ENCODE peak calls at places on chromosomes 3 and 15, in five cellular contexts. N is HL-60, P is HFF-Myc, J is neural progenitor cell, Q is heart left ventricle. Y is an unnamed sample.

GRCh38 chr15:28960979-28961378 is 75.2 kb downstream of the APBA2 start:
- DNase-seq in N (no peak), P (peak; percentile 67), J (no peak), Q (no peak), Y (no peak)

GRCh38 chr15:92883643-92884458 is 16.3 kb upstream of the CHD2 start:
- DNase-seq in N (no peak), P (no peak), J (no peak), Q (no peak), Y (no peak)

GRCh38 chr3:57556459-57557087 is 499 bp downstream of the PDE12 start:
- DNase-seq in N (peak; percentile 25), P (no peak), J (no peak), Q (peak; percentile 40), Y (peak; percentile 40)

GRCh38 chr3:48974076-48974864 is 15.8 kb upstream of the P4HTM start:
- DNase-seq in N (no peak), P (no peak), J (no peak), Q (no peak), Y (no peak)

GRCh38 chr3:29557186-29557585 is 276.3 kb downstream of the RBMS3 start:
- DNase-seq in N (no peak), P (no peak), J (no peak), Q (no peak), Y (no peak)

GRCh38 chr3:16177962-16178627 is 3.6 kb downstream of the GALNT15 start:
- DNase-seq in N (peak; percentile 68), P (peak; percentile 52), J (peak; percentile 89), Q (peak; percentile 88), Y (peak; percentile 89)

GRCh38 chr3:197371521-197372075 is 73.2 kb upstream of the DLG1 start:
- DNase-seq in N (no peak), P (no peak), J (no peak), Q (no peak), Y (no peak)

GRCh38 chr3:184155644-184156521 is 706 bp downstream of the DVL3 start:
- DNase-seq in N (peak; percentile 25), P (no peak), J (peak; percentile 62), Q (peak; percentile 53), Y (peak; percentile 43)

GRCh38 chr15:63065262-63066234 is 23.0 kb downstream of the TPM1 start:
- DNase-seq in N (no peak), P (no peak), J (no peak), Q (no peak), Y (no peak)

GRCh38 chr3:173037840-173038483 is 103.1 kb downstream of the SPATA16 start:
- DNase-seq in N (no peak), P (no peak), J (no peak), Q (no peak), Y (no peak)

GRCh38 chr3:51045006-51045405 is 340.1 kb upstream of the MANF start:
- DNase-seq in N (no peak), P (no peak), J (no peak), Q (no peak), Y (no peak)

DNA sequence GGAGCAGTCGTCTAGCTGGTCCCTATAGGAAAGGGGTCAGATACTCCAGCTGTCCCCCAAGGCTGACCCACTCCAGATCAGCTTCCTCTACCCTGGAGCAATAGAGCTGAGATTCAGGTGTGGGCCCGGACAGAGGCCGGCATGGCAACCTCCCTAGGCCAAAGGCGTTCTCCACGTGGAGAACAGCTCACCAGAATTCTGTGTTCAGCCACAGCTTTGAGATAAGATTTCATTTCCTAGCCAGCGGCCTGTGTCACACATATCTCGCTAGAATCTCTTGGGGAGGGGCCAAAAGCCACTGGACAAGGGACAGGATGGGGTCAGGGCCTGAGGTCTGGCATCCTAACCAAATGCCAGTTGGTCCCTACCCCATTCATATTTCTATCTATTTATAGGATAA is 20.1 kb downstream of the SRGAP3 start:
- DNase-seq in N (no peak), P (no peak), J (no peak), Q (no peak), Y (peak; percentile 53)
- TF ChIP-seq CTCF in N (no peak), P (no peak), J (no peak), Q (no peak), Y (no peak)

GRCh38 chr3:45546636-45547201 is 47.8 kb upstream of the LIMD1 start:
- DNase-seq in N (no peak), P (no peak), J (peak; percentile 75), Q (no peak), Y (peak; percentile 41)
- TF ChIP-seq CTCF in N (no peak), P (peak; percentile 61), J (peak; percentile 81), Q (peak; percentile 15), Y (peak; percentile 20)

DNA sequence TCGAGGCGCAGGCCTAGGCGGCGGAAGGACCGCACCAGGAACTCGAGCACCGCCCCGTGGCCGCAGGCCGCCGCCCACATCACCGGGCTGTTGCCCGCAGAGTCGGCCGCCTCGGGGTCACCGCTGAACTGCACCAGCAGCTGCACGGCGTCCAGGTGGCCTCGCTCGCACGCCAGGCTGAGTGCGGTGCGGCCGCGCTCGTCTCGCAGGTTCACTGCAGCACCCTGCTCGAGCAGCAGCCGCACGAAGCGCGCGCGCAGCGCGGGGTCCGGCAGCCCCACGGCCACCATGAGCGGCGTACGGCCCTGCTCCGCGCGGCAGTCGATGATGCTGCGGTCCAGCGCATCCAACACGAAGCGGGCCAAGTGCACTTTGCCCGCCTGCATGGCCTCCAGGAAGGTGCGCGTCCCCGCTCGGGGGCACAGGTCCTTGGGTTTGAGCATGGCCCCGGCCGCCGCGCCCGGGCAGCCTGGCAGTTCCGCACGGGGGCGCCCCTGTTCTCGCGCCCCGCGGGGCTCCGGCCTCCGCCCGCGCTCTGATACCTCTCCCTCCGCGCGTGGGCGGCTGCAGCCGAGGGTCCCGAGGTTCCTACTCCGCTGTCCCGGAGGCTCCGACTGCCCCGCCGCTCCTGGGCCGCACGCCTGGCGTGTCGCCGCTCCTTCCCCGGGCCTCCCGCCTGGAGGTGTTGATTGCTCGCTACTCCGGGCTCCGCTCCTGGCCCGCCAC is 557 bp downstream of the ANKRD63 start:
- DNase-seq in N (peak; percentile 60), P (no peak), J (peak; percentile 84), Q (peak; percentile 56), Y (peak; percentile 59)
- TF ChIP-seq CTCF in N (peak; percentile 5), P (peak; percentile 33), J (peak; percentile 40), Q (peak; percentile 16), Y (no peak)

GRCh38 chr3:170980399-170980798 is 46.1 kb downstream of the SLC2A2 start:
- DNase-seq in N (no peak), P (no peak), J (no peak), Q (no peak), Y (no peak)
- TF ChIP-seq CTCF in N (no peak), P (no peak), J (no peak), Q (no peak), Y (no peak)

GRCh38 chr15:74800559-74801094 is 12.0 kb upstream of the LMAN1L start:
- DNase-seq in N (peak; percentile 79), P (no peak), J (no peak), Q (no peak), Y (no peak)

GRCh38 chr15:74799255-74799842 is 13.3 kb upstream of the LMAN1L start:
- DNase-seq in N (peak; percentile 77), P (no peak), J (no peak), Q (no peak), Y (no peak)

GRCh38 chr15:74799843-74800558 is 12.6 kb upstream of the LMAN1L start:
- DNase-seq in N (peak; percentile 92), P (no peak), J (peak; percentile 68), Q (peak; percentile 82), Y (peak; percentile 67)

GRCh38 chr15:74795961-74796625 is 14.2 kb downstream of the CSK start:
- DNase-seq in N (no peak), P (no peak), J (no peak), Q (no peak), Y (no peak)

DNA sequence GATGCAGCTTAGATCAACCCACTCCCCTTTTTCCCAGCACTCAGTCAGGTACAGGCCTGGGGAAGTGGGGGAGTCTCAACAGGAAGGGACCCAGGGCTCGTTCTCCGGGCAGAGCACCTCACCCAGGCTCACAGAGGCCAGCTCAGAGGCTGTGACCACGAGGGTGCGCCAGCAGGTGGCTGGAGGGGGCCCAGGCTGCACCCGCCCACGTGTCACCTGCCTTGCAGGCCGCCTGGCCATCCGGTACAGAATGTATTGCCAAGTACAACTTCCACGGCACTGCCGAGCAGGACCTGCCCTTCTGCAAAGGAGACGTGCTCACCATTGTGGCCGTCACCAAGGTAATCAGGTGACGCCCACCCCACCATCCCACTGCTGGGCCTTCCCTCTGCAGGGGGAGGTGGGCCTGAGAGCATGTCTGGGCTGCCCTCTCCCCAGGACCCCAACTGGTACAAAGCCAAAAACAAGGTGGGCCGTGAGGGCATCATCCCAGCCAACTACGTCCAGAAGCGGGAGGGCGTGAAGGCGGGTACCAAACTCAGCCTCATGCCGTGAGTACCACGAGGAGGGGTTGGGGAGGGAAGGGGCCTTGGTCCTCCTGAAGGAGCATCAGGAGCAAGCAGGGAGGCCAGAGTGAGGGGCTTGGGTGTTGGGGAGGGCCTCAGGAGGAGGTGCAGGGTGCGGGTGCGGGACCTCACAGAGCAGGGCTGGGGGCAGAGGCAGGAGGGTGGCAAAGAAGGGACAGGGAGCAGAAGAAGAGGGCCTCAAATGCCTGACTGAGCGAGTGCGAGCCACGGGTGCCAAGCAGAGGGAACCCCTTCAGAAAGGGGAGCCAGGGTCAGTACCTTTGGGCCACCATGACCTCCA is 14.0 kb upstream of the LMAN1L start:
- DNase-seq in N (no peak), P (no peak), J (no peak), Q (peak; percentile 76), Y (no peak)
- TF ChIP-seq CTCF in N (no peak), P (no peak), J (no peak), Q (no peak), Y (no peak)

GRCh38 chr15:44128443-44128842 is 66.6 kb downstream of the FRMD5 start:
- DNase-seq in N (no peak), P (no peak), J (no peak), Q (no peak), Y (no peak)

GRCh38 chr15:44125879-44126278 is 69.2 kb downstream of the FRMD5 start:
- DNase-seq in N (no peak), P (no peak), J (no peak), Q (no peak), Y (no peak)

GRCh38 chr15:44129911-44130310 is 65.2 kb downstream of the FRMD5 start:
- DNase-seq in N (no peak), P (no peak), J (no peak), Q (no peak), Y (no peak)

GRCh38 chr15:44132057-44132456 is 63.0 kb downstream of the FRMD5 start:
- DNase-seq in N (no peak), P (no peak), J (no peak), Q (no peak), Y (no peak)

GRCh38 chr15:44130778-44131177 is 64.3 kb downstream of the FRMD5 start:
- DNase-seq in N (no peak), P (no peak), J (no peak), Q (no peak), Y (no peak)
- TF ChIP-seq CTCF in N (no peak), P (no peak), J (no peak), Q (no peak), Y (no peak)

Y was measured in testis.